ENCODE peak calls at places on chromosomes 12 and 14, in nine cellular contexts. One of them, this sample, is unnamed.

GRCh38 chr12:123058980-123059379 is 78.5 kb downstream of the ARL6IP4 start:
- DNase-seq in neural crest cell: no peak
- DNase-seq in AG08396: no peak
- DNase-seq in posterior cingulate gyrus: no peak
- DNase-seq in T-helper 9 cell: no peak
- DNase-seq in cerebellar cortex: no peak
- DNase-seq in activated effector memory CD4-positive, alpha-beta T cell treated with Interleukin-2 at 50 U/mL for 16 hours: no peak
- DNase-seq in WTC11: no peak
- DNase-seq in CD4-positive, alpha-beta T cell: no peak
- DNase-seq in this sample: no peak

GRCh38 chr14:67519406-67519805 is 13.7 kb upstream of the PLEKHH1 start:
- DNase-seq in posterior cingulate gyrus: no peak
- DNase-seq in cerebellar cortex: no peak
- DNase-seq in activated effector memory CD4-positive, alpha-beta T cell treated with Interleukin-2 at 50 U/mL for 16 hours: no peak
- DNase-seq in CD4-positive, alpha-beta T cell: no peak
- DNase-seq in WTC11: no peak
- DNase-seq in neural crest cell: no peak
- DNase-seq in AG08396: no peak
- DNase-seq in T-helper 9 cell: no peak
- DNase-seq in this sample: no peak

GRCh38 chr14:77478796-77479195 is 19.8 kb downstream of the ISM2 start:
- DNase-seq in neural crest cell: no peak
- DNase-seq in activated effector memory CD4-positive, alpha-beta T cell treated with Interleukin-2 at 50 U/mL for 16 hours: no peak
- DNase-seq in T-helper 9 cell: no peak
- DNase-seq in WTC11: no peak
- DNase-seq in posterior cingulate gyrus: no peak
- DNase-seq in cerebellar cortex: no peak
- DNase-seq in CD4-positive, alpha-beta T cell: no peak
- DNase-seq in AG08396: no peak
- DNase-seq in this sample: no peak

GRCh38 chr12:73798523-73798922 is 739.1 kb upstream of the ATXN7L3B start:
- DNase-seq in activated effector memory CD4-positive, alpha-beta T cell treated with Interleukin-2 at 50 U/mL for 16 hours: no peak
- DNase-seq in WTC11: no peak
- DNase-seq in AG08396: no peak
- DNase-seq in T-helper 9 cell: no peak
- DNase-seq in neural crest cell: no peak
- DNase-seq in cerebellar cortex: no peak
- DNase-seq in posterior cingulate gyrus: no peak
- DNase-seq in CD4-positive, alpha-beta T cell: no peak
- DNase-seq in this sample: peak

GRCh38 chr12:88472775-88473174 is 107.5 kb downstream of the KITLG start:
- DNase-seq in neural crest cell: no peak
- DNase-seq in posterior cingulate gyrus: no peak
- DNase-seq in WTC11: no peak
- DNase-seq in cerebellar cortex: no peak
- DNase-seq in AG08396: peak
- DNase-seq in CD4-positive, alpha-beta T cell: no peak
- DNase-seq in activated effector memory CD4-positive, alpha-beta T cell treated with Interleukin-2 at 50 U/mL for 16 hours: no peak
- DNase-seq in T-helper 9 cell: no peak
- DNase-seq in this sample: no peak

GRCh38 chr14:79605863-79606262 is 605.4 kb downstream of the DIO2 start:
- DNase-seq in CD4-positive, alpha-beta T cell: no peak
- DNase-seq in cerebellar cortex: peak
- DNase-seq in activated effector memory CD4-positive, alpha-beta T cell treated with Interleukin-2 at 50 U/mL for 16 hours: no peak
- DNase-seq in posterior cingulate gyrus: no peak
- DNase-seq in T-helper 9 cell: no peak
- DNase-seq in neural crest cell: no peak
- DNase-seq in AG08396: no peak
- DNase-seq in WTC11: no peak
- DNase-seq in this sample: no peak

GRCh38 chr12:76519538-76519937 is 40.0 kb downstream of the OSBPL8 start:
- DNase-seq in neural crest cell: no peak
- DNase-seq in cerebellar cortex: no peak
- DNase-seq in posterior cingulate gyrus: no peak
- DNase-seq in WTC11: no peak
- DNase-seq in AG08396: no peak
- DNase-seq in T-helper 9 cell: no peak
- DNase-seq in CD4-positive, alpha-beta T cell: no peak
- DNase-seq in activated effector memory CD4-positive, alpha-beta T cell treated with Interleukin-2 at 50 U/mL for 16 hours: no peak
- DNase-seq in this sample: no peak

GRCh38 chr12:1882405-1882804 is 36.0 kb downstream of the CACNA2D4 start:
- DNase-seq in T-helper 9 cell: no peak
- DNase-seq in CD4-positive, alpha-beta T cell: no peak
- DNase-seq in AG08396: no peak
- DNase-seq in posterior cingulate gyrus: no peak
- DNase-seq in activated effector memory CD4-positive, alpha-beta T cell treated with Interleukin-2 at 50 U/mL for 16 hours: no peak
- DNase-seq in cerebellar cortex: no peak
- DNase-seq in WTC11: no peak
- DNase-seq in neural crest cell: no peak
- DNase-seq in this sample: no peak

GRCh38 chr14:101665478-101666078 is 95.9 kb upstream of the PPP2R5C start:
- DNase-seq in AG08396: peak
- DNase-seq in neural crest cell: peak
- DNase-seq in WTC11: peak
- DNase-seq in posterior cingulate gyrus: peak
- DNase-seq in T-helper 9 cell: no peak
- DNase-seq in activated effector memory CD4-positive, alpha-beta T cell treated with Interleukin-2 at 50 U/mL for 16 hours: no peak
- DNase-seq in CD4-positive, alpha-beta T cell: no peak
- DNase-seq in cerebellar cortex: peak
- DNase-seq in this sample: peak

GRCh38 chr12:116397148-116397547 is 119.7 kb upstream of the MED13L start:
- DNase-seq in AG08396: no peak
- DNase-seq in cerebellar cortex: no peak
- DNase-seq in activated effector memory CD4-positive, alpha-beta T cell treated with Interleukin-2 at 50 U/mL for 16 hours: no peak
- DNase-seq in CD4-positive, alpha-beta T cell: no peak
- DNase-seq in posterior cingulate gyrus: no peak
- DNase-seq in WTC11: no peak
- DNase-seq in T-helper 9 cell: no peak
- DNase-seq in neural crest cell: no peak
- DNase-seq in this sample: no peak

GRCh38 chr14:103292426-103293374 is 41.3 kb upstream of the EIF5 start:
- DNase-seq in activated effector memory CD4-positive, alpha-beta T cell treated with Interleukin-2 at 50 U/mL for 16 hours: peak
- DNase-seq in WTC11: peak
- DNase-seq in CD4-positive, alpha-beta T cell: peak
- DNase-seq in T-helper 9 cell: peak
- DNase-seq in posterior cingulate gyrus: peak
- DNase-seq in neural crest cell: peak
- DNase-seq in AG08396: peak
- DNase-seq in cerebellar cortex: peak
- DNase-seq in this sample: peak